ENCODE peak calls at places on chromosome 14, in six cellular contexts. F is right lobe of liver, T is fibroblast of pulmonary artery, D is epithelial cell of esophagus, G is MCF 10A, U is left lung. A is an unnamed sample.

GRCh38 chr14:70045715-70046535 is 142.8 kb downstream of the SLC8A3 start:
- DNase-seq in T (peak; percentile 62), U (peak; percentile 88), D (peak; percentile 79), F (peak; percentile 85), G (peak; percentile 68), A (no peak)

GRCh38 chr14:53954551-53955233 is 1.9 kb downstream of the BMP4 start:
- DNase-seq in F (peak; percentile 33), G (no peak), U (peak; percentile 80), T (peak; percentile 31), D (peak; percentile 36), A (no peak)

GRCh38 chr14:102770147-102770909 is 6.9 kb upstream of the TRAF3 start:
- DNase-seq in T (no peak), D (no peak), G (no peak), F (no peak), U (peak; percentile 70), A (no peak)

GRCh38 chr14:101717663-101718490 is 43.6 kb upstream of the PPP2R5C start:
- DNase-seq in T (no peak), F (no peak), G (no peak), D (no peak), U (no peak), A (no peak)

GRCh38 chr14:86782092-86782580 is 1210.8 kb downstream of the GALC start:
- DNase-seq in G (no peak), T (no peak), U (no peak), D (no peak), F (no peak), A (no peak)

GRCh38 chr14:21264025-21264801 is 5.0 kb downstream of the HNRNPC start:
- DNase-seq in D (peak; percentile 79), U (no peak), T (peak; percentile 64), G (peak; percentile 72), F (no peak), A (peak; percentile 76)

GRCh38 chr14:102805941-102806340 is 28.7 kb downstream of the TRAF3 start:
- DNase-seq in T (no peak), U (no peak), D (no peak), F (no peak), G (no peak), A (no peak)

GRCh38 chr14:104735830-104736642 is 12.0 kb downstream of the ADSS1 start:
- DNase-seq in G (peak; percentile 81), U (no peak), T (peak; percentile 75), D (peak; percentile 65), F (peak; percentile 96), A (no peak)

GRCh38 chr14:104647467-104648063 is 41.9 kb upstream of the INF2 start:
- DNase-seq in G (no peak), U (no peak), T (no peak), D (no peak), F (no peak), A (no peak)

GRCh38 chr14:101972126-101972785 is 7.9 kb downstream of the DYNC1H1 start:
- DNase-seq in F (peak; percentile 82), U (peak; percentile 84), G (peak; percentile 99), T (peak; percentile 99), D (peak; percentile 100), A (peak; percentile 99)

GRCh38 chr14:51554953-51555352 is 96.8 kb upstream of the FRMD6 start:
- DNase-seq in D (no peak), U (no peak), F (no peak), T (peak; percentile 43), G (peak; percentile 28), A (no peak)

GRCh38 chr14:20427231-20428009 is 8.5 kb downstream of the KLHL33 start:
- DNase-seq in D (peak; percentile 71), F (no peak), U (no peak), T (peak; percentile 59), G (peak; percentile 67), A (peak; percentile 35)

GRCh38 chr14:86739761-86740160 is 1209.8 kb downstream of the FLRT2 start:
- DNase-seq in F (no peak), G (peak; percentile 54), T (no peak), U (no peak), D (peak; percentile 73), A (no peak)

GRCh38 chr14:105412768-105413541 is 6.7 kb upstream of the MTA1 start:
- DNase-seq in F (no peak), G (no peak), D (no peak), U (peak; percentile 40), T (no peak), A (no peak)

GRCh38 chr14:101578489-101578888 is 17.2 kb downstream of the DIO3 start:
- DNase-seq in T (no peak), G (no peak), U (peak; percentile 37), F (no peak), D (no peak), A (no peak)

GRCh38 chr14:50830044-50830931 is 674 bp downstream of the NIN start:
- DNase-seq in F (peak; percentile 69), U (peak; percentile 91), G (peak; percentile 44), T (peak; percentile 40), D (peak; percentile 53), A (no peak)

GRCh38 chr14:37230551-37231194 is 32.9 kb downstream of the MIPOL1 start:
- DNase-seq in D (peak; percentile 79), U (no peak), T (peak; percentile 83), F (no peak), G (peak; percentile 68), A (peak; percentile 60)

GRCh38 chr14:104805326-104805678 is 4.4 kb downstream of the ZBTB42 start:
- DNase-seq in T (peak; percentile 88), D (peak; percentile 32), G (peak; percentile 78), F (peak; percentile 35), U (peak; percentile 81), A (peak; percentile 44)

GRCh38 chr14:29710015-29710414 is 217.6 kb downstream of the PRKD1 start:
- DNase-seq in T (peak; percentile 31), U (no peak), F (no peak), G (peak; percentile 20), D (no peak), A (no peak)

GRCh38 chr14:31489680-31490079 is 1.8 kb upstream of the GPR33 start:
- DNase-seq in F (no peak), T (no peak), G (no peak), D (no peak), U (no peak), A (no peak)

GRCh38 chr14:38311655-38312054 is 55.8 kb upstream of the CLEC14A start:
- DNase-seq in T (peak; percentile 22), F (no peak), U (no peak), D (no peak), G (no peak), A (no peak)

GRCh38 chr14:87868920-87869319 is 124.1 kb downstream of the GALC start:
- DNase-seq in D (no peak), G (no peak), U (no peak), F (no peak), T (no peak), A (no peak)

DNA sequence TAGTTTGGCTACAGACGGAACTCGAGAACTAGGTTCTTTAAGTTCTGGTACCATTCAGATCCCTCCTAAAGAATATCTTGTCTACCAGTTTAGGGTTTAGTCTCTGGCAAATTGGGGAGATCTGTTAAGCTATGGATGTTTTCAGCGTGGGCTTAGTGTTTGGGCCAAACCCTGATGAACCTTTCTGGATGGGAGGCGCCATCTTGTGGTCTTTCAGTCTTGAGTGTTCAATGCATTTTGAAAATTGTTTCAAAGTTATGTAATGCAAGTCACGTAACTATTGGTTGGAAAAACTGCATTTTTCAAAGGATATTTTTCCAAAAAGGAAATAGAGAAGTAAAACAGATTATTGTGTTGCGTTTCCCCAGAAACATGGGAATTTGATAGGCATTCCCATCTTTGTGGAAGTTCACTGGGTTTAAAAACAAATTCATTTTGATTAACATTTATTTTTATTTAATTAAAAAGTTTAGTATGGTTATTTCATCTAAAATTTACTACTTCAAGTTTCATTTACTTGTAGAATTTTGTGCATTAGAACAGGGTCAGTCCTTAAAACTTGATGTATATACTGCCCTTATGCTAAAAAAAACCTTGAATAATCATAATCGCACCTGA is 169.0 kb downstream of the PRIMA1 start:
- DNase-seq in T (peak; percentile 63), G (peak; percentile 56), D (peak; percentile 59), U (no peak), F (no peak), A (peak; percentile 36)
- TF ChIP-seq CTCF in T (peak; percentile 61), G (peak; percentile 50), D (peak; percentile 66), U (peak; percentile 24), F (peak; percentile 51), A (peak; percentile 65)

DNA sequence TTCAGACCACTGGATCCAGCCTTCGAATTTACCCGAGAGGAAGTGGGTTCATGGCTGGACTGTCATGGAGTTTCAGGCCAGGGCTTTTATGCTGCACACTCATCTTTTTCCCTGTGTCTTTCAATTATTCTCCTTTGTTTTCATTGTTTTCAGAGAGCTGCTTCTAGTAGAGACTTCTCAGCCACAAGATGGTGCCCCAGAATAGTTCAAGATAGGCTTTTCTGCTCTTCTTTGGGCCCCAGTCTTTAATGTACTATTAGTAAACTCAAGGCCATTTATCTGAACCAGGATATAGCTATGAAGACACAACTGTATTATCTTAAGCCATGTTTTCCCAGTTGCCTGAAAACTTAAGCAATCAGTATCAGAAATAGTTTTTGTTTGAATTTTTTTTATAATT is 30.4 kb upstream of the PSMA6 start:
- DNase-seq in G (no peak), U (no peak), T (peak; percentile 55), F (no peak), D (no peak), A (no peak)
- TF ChIP-seq CTCF in G (no peak), U (no peak), T (peak; percentile 24), F (no peak), D (no peak), A (no peak)

GRCh38 chr14:85530626-85531025 is 682 bp downstream of the FLRT2 start:
- DNase-seq in U (no peak), T (no peak), D (no peak), G (no peak), F (no peak), A (no peak)

GRCh38 chr14:85532981-85533820 is 3.3 kb downstream of the FLRT2 start:
- DNase-seq in U (peak; percentile 75), D (peak; percentile 88), F (peak; percentile 26), G (peak; percentile 93), T (peak; percentile 91), A (peak; percentile 57)

GRCh38 chr14:85531141-85531593 is 1.2 kb downstream of the FLRT2 start:
- DNase-seq in G (peak; percentile 85), D (peak; percentile 73), T (peak; percentile 82), F (peak; percentile 30), U (peak; percentile 72), A (no peak)

GRCh38 chr14:85532570-85532969 is 2.6 kb downstream of the FLRT2 start:
- DNase-seq in D (no peak), U (no peak), F (no peak), T (no peak), G (no peak), A (no peak)

DNA sequence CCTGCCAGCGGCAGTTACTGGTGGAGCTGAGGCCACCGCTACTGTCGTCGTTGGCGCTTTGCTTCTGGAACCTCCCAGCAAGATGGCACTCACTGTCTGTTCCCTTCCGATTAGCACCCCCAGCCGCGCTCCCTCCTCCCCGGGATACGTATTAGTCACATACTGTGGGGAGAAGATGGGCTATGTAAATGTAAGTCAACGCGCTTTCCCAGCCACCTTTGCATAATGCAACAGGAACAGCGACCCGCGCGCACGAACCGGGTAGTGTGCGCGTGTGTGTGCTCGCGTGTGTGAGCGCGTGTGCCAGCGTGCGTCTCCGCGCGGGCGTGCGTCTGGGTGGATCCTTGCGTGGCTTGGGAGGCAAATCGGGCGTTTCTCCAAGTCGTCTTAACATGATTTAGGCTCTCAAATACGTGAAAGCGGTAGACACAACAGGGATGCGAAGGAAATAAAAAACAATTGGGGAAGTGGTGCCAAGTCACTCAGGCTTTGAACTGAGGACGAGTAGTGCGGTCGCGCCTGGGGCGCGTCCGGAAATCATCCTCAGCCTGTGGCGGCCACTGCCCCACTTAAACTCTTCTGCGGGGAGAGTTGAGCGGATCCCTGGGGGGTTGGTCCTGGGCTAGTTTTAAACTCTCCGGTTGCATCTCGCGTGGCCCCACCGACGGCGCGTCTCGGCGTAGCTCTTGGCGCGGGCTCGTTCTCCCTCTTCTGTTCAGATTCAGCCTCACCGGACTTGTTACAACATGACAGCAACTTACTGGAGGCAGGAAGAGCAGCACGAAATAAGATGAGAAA is 1.8 kb downstream of the FLRT2 start:
- DNase-seq in T (peak; percentile 88), G (peak; percentile 89), D (peak; percentile 89), U (peak; percentile 80), F (peak; percentile 49), A (no peak)
- TF ChIP-seq CTCF in T (peak; percentile 51), G (peak; percentile 37), D (peak; percentile 49), U (no peak), F (no peak), A (peak; percentile 46)

GRCh38 chr14:59631237-59631636 is 54.6 kb upstream of the CCDC175 start:
- DNase-seq in T (peak; percentile 1), D (no peak), G (peak; percentile 25), U (no peak), F (no peak), A (no peak)
- TF ChIP-seq CTCF in T (peak; percentile 26), D (peak; percentile 22), G (peak; percentile 39), U (no peak), F (peak; percentile 14), A (peak; percentile 47)

A was measured in astrocyte of the cerebellum.